ENCODE peak calls at places on chromosomes 7 and 10, in ten cellular contexts. One of them, this sample, is unnamed.

GRCh38 chr10:95196053-95196452 is 2.0 kb downstream of the ACSM6 start:
- DNase-seq in fibroblast of lung: peak
- DNase-seq in dorsolateral prefrontal cortex: peak
- DNase-seq in colonic mucosa: no peak
- DNase-seq in endothelial cell of umbilical vein: no peak
- DNase-seq in astrocyte: peak
- DNase-seq in CD4-positive, CD25-positive, alpha-beta regulatory T cell: no peak
- DNase-seq in DND-41: no peak
- DNase-seq in GM23248: no peak
- DNase-seq in GM23338: peak
- DNase-seq in this sample: peak

GRCh38 chr7:37446371-37446770 is 2.3 kb downstream of the ELMO1 start:
- DNase-seq in fibroblast of lung: no peak
- DNase-seq in dorsolateral prefrontal cortex: no peak
- DNase-seq in colonic mucosa: no peak
- DNase-seq in endothelial cell of umbilical vein: no peak
- DNase-seq in astrocyte: no peak
- DNase-seq in CD4-positive, CD25-positive, alpha-beta regulatory T cell: no peak
- DNase-seq in DND-41: no peak
- DNase-seq in GM23248: no peak
- DNase-seq in GM23338: no peak
- DNase-seq in this sample: no peak

GRCh38 chr7:525740-526139 is 6.1 kb upstream of the PDGFA start:
- DNase-seq in fibroblast of lung: peak
- DNase-seq in dorsolateral prefrontal cortex: peak
- DNase-seq in colonic mucosa: no peak
- DNase-seq in endothelial cell of umbilical vein: no peak
- DNase-seq in astrocyte: no peak
- DNase-seq in CD4-positive, CD25-positive, alpha-beta regulatory T cell: no peak
- DNase-seq in DND-41: no peak
- DNase-seq in GM23248: peak
- DNase-seq in GM23338: no peak
- DNase-seq in this sample: no peak

GRCh38 chr7:127933116-127933515 is 98.1 kb downstream of the LRRC4 start:
- DNase-seq in fibroblast of lung: peak
- DNase-seq in dorsolateral prefrontal cortex: no peak
- DNase-seq in colonic mucosa: no peak
- DNase-seq in endothelial cell of umbilical vein: no peak
- DNase-seq in astrocyte: peak
- DNase-seq in CD4-positive, CD25-positive, alpha-beta regulatory T cell: no peak
- DNase-seq in DND-41: no peak
- DNase-seq in GM23248: peak
- DNase-seq in GM23338: no peak
- DNase-seq in this sample: no peak

GRCh38 chr7:1555046-1555812 is 776 bp downstream of the TMEM184A start:
- DNase-seq in fibroblast of lung: peak
- DNase-seq in dorsolateral prefrontal cortex: no peak
- DNase-seq in colonic mucosa: peak
- DNase-seq in endothelial cell of umbilical vein: peak
- DNase-seq in astrocyte: peak
- DNase-seq in CD4-positive, CD25-positive, alpha-beta regulatory T cell: no peak
- DNase-seq in DND-41: no peak
- DNase-seq in GM23248: peak
- DNase-seq in GM23338: peak
- DNase-seq in this sample: no peak

GRCh38 chr7:28125381-28126046 is 55.1 kb downstream of the JAZF1 start:
- DNase-seq in fibroblast of lung: peak
- DNase-seq in dorsolateral prefrontal cortex: no peak
- DNase-seq in colonic mucosa: no peak
- DNase-seq in endothelial cell of umbilical vein: no peak
- DNase-seq in astrocyte: peak
- DNase-seq in CD4-positive, CD25-positive, alpha-beta regulatory T cell: no peak
- DNase-seq in DND-41: no peak
- DNase-seq in GM23248: peak
- DNase-seq in GM23338: peak
- DNase-seq in this sample: no peak

GRCh38 chr10:70052462-70053211 is at the start of gene MACROH2A2:
- DNase-seq in fibroblast of lung: peak
- DNase-seq in dorsolateral prefrontal cortex: peak
- DNase-seq in colonic mucosa: peak
- DNase-seq in endothelial cell of umbilical vein: peak
- DNase-seq in astrocyte: peak
- DNase-seq in CD4-positive, CD25-positive, alpha-beta regulatory T cell: no peak
- DNase-seq in DND-41: no peak
- DNase-seq in GM23248: peak
- DNase-seq in GM23338: peak
- DNase-seq in this sample: peak

GRCh38 chr7:98555403-98555802 is 61.7 kb upstream of the NPTX2 start:
- DNase-seq in fibroblast of lung: no peak
- DNase-seq in dorsolateral prefrontal cortex: peak
- DNase-seq in colonic mucosa: peak
- DNase-seq in endothelial cell of umbilical vein: no peak
- DNase-seq in astrocyte: no peak
- DNase-seq in CD4-positive, CD25-positive, alpha-beta regulatory T cell: no peak
- DNase-seq in DND-41: no peak
- DNase-seq in GM23248: no peak
- DNase-seq in GM23338: no peak
- DNase-seq in this sample: no peak

GRCh38 chr10:8033812-8034665 is 20.4 kb upstream of the GATA3 start:
- DNase-seq in fibroblast of lung: no peak
- DNase-seq in dorsolateral prefrontal cortex: no peak
- DNase-seq in colonic mucosa: no peak
- DNase-seq in endothelial cell of umbilical vein: no peak
- DNase-seq in astrocyte: no peak
- DNase-seq in CD4-positive, CD25-positive, alpha-beta regulatory T cell: no peak
- DNase-seq in DND-41: no peak
- DNase-seq in GM23248: no peak
- DNase-seq in GM23338: peak
- DNase-seq in this sample: no peak

GRCh38 chr10:32140403-32140802 is 84.2 kb upstream of the KIF5B start:
- DNase-seq in fibroblast of lung: no peak
- DNase-seq in dorsolateral prefrontal cortex: no peak
- DNase-seq in colonic mucosa: no peak
- DNase-seq in endothelial cell of umbilical vein: no peak
- DNase-seq in astrocyte: no peak
- DNase-seq in CD4-positive, CD25-positive, alpha-beta regulatory T cell: no peak
- DNase-seq in DND-41: no peak
- DNase-seq in GM23248: no peak
- DNase-seq in GM23338: peak
- DNase-seq in this sample: no peak

GRCh38 chr10:21170216-21170615 is 273.1 kb upstream of the NEBL start:
- DNase-seq in fibroblast of lung: no peak
- DNase-seq in dorsolateral prefrontal cortex: no peak
- DNase-seq in colonic mucosa: peak
- DNase-seq in endothelial cell of umbilical vein: no peak
- DNase-seq in astrocyte: no peak
- DNase-seq in CD4-positive, CD25-positive, alpha-beta regulatory T cell: no peak
- DNase-seq in DND-41: no peak
- DNase-seq in GM23248: no peak
- DNase-seq in GM23338: no peak
- DNase-seq in this sample: no peak

GRCh38 chr10:132363921-132364593 is 32.1 kb downstream of the LRRC27 start:
- DNase-seq in fibroblast of lung: peak
- DNase-seq in dorsolateral prefrontal cortex: peak
- DNase-seq in colonic mucosa: no peak
- DNase-seq in endothelial cell of umbilical vein: peak
- DNase-seq in astrocyte: peak
- DNase-seq in CD4-positive, CD25-positive, alpha-beta regulatory T cell: peak
- DNase-seq in DND-41: no peak
- DNase-seq in GM23248: peak
- DNase-seq in GM23338: no peak
- DNase-seq in this sample: no peak

GRCh38 chr7:29469984-29470557 is 93.6 kb upstream of the PRR15 start:
- DNase-seq in fibroblast of lung: no peak
- DNase-seq in dorsolateral prefrontal cortex: no peak
- DNase-seq in colonic mucosa: peak
- DNase-seq in endothelial cell of umbilical vein: no peak
- DNase-seq in astrocyte: no peak
- DNase-seq in CD4-positive, CD25-positive, alpha-beta regulatory T cell: no peak
- DNase-seq in DND-41: no peak
- DNase-seq in GM23248: no peak
- DNase-seq in GM23338: no peak
- DNase-seq in this sample: no peak

DNA sequence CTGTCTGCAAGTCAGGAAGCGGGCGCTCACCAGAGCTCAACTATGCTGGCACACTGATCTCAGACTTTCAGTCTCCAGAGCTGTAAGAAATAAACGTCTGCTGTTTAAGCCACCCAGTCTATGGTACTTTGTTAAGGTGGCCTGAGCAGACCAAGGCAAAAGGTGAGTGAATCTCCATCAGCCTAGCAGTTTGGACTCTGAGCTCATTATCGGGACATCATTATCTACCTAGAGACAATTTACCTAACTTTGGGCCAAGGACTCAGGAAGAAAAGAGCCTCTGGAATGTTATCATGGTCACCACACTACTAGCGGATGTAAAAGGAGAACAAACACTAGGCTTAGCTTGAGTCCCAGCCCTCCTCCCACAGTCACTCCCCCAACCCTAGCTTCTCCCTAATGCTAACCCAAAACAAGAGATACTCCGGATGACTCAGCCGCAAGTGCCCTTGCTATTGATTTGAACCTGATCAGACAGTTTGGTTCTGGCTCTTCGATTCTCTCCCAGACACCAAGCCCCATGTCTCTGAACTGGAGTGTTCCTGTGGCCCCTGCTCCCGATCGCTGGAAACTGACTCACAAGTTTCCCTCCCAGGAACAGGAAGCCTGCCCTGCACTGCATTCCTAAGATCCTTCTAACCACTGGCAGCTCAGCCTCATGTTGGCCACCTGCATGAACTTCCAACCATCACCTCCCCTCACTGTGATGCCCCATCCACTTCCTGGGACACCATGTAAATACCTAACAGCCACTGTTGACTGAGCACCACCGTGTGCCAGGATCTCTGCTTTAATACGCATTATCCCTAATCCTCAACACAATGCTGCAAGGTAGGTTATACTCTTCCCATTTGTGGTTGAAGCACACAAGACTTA is 34.5 kb downstream of the CREB3L2 start:
- DNase-seq in fibroblast of lung: peak
- DNase-seq in dorsolateral prefrontal cortex: no peak
- DNase-seq in colonic mucosa: no peak
- DNase-seq in endothelial cell of umbilical vein: peak
- DNase-seq in astrocyte: peak
- DNase-seq in CD4-positive, CD25-positive, alpha-beta regulatory T cell: no peak
- DNase-seq in DND-41: no peak
- DNase-seq in GM23248: peak
- DNase-seq in GM23338: peak
- DNase-seq in this sample: no peak
- H3K27ac ChIP-seq in fibroblast of lung: peak
- H3K27ac ChIP-seq in dorsolateral prefrontal cortex: no peak
- H3K27ac ChIP-seq in colonic mucosa: no peak
- H3K27ac ChIP-seq in endothelial cell of umbilical vein: peak
- H3K27ac ChIP-seq in astrocyte: peak
- H3K27ac ChIP-seq in CD4-positive, CD25-positive, alpha-beta regulatory T cell: no peak
- H3K27ac ChIP-seq in DND-41: no peak
- H3K27ac ChIP-seq in GM23248: peak
- H3K27ac ChIP-seq in GM23338: peak
- H3K27ac ChIP-seq in this sample: no peak

GRCh38 chr7:33959676-33960075 is 54.3 kb downstream of the BMPER start:
- DNase-seq in fibroblast of lung: no peak
- DNase-seq in dorsolateral prefrontal cortex: no peak
- DNase-seq in colonic mucosa: no peak
- DNase-seq in endothelial cell of umbilical vein: no peak
- DNase-seq in astrocyte: no peak
- DNase-seq in CD4-positive, CD25-positive, alpha-beta regulatory T cell: no peak
- DNase-seq in DND-41: no peak
- DNase-seq in GM23248: peak
- DNase-seq in GM23338: no peak
- DNase-seq in this sample: no peak
- H3K27ac ChIP-seq in fibroblast of lung: no peak
- H3K27ac ChIP-seq in dorsolateral prefrontal cortex: no peak
- H3K27ac ChIP-seq in colonic mucosa: no peak
- H3K27ac ChIP-seq in endothelial cell of umbilical vein: no peak
- H3K27ac ChIP-seq in astrocyte: no peak
- H3K27ac ChIP-seq in CD4-positive, CD25-positive, alpha-beta regulatory T cell: no peak
- H3K27ac ChIP-seq in DND-41: no peak
- H3K27ac ChIP-seq in GM23248: no peak
- H3K27ac ChIP-seq in GM23338: no peak
- H3K27ac ChIP-seq in this sample: no peak

GRCh38 chr10:34102917-34103506 is 712.1 kb downstream of the PARD3 start:
- DNase-seq in fibroblast of lung: no peak
- DNase-seq in dorsolateral prefrontal cortex: no peak
- DNase-seq in colonic mucosa: no peak
- DNase-seq in endothelial cell of umbilical vein: no peak
- DNase-seq in astrocyte: no peak
- DNase-seq in CD4-positive, CD25-positive, alpha-beta regulatory T cell: no peak
- DNase-seq in DND-41: no peak
- DNase-seq in GM23248: peak
- DNase-seq in GM23338: no peak
- DNase-seq in this sample: no peak
- H3K27ac ChIP-seq in fibroblast of lung: peak
- H3K27ac ChIP-seq in dorsolateral prefrontal cortex: no peak
- H3K27ac ChIP-seq in colonic mucosa: peak
- H3K27ac ChIP-seq in endothelial cell of umbilical vein: no peak
- H3K27ac ChIP-seq in astrocyte: no peak
- H3K27ac ChIP-seq in CD4-positive, CD25-positive, alpha-beta regulatory T cell: no peak
- H3K27ac ChIP-seq in DND-41: no peak
- H3K27ac ChIP-seq in GM23248: peak
- H3K27ac ChIP-seq in GM23338: no peak
- H3K27ac ChIP-seq in this sample: no peak

GRCh38 chr7:50227623-50228618 is 76.6 kb upstream of the IKZF1 start:
- DNase-seq in fibroblast of lung: no peak
- DNase-seq in dorsolateral prefrontal cortex: no peak
- DNase-seq in colonic mucosa: no peak
- DNase-seq in endothelial cell of umbilical vein: no peak
- DNase-seq in astrocyte: no peak
- DNase-seq in CD4-positive, CD25-positive, alpha-beta regulatory T cell: peak
- DNase-seq in DND-41: no peak
- DNase-seq in GM23248: no peak
- DNase-seq in GM23338: no peak
- DNase-seq in this sample: no peak

GRCh38 chr7:50221028-50221427 is 83.5 kb upstream of the IKZF1 start:
- DNase-seq in fibroblast of lung: no peak
- DNase-seq in dorsolateral prefrontal cortex: no peak
- DNase-seq in colonic mucosa: no peak
- DNase-seq in endothelial cell of umbilical vein: no peak
- DNase-seq in astrocyte: no peak
- DNase-seq in CD4-positive, CD25-positive, alpha-beta regulatory T cell: no peak
- DNase-seq in DND-41: no peak
- DNase-seq in GM23248: no peak
- DNase-seq in GM23338: no peak
- DNase-seq in this sample: no peak

GRCh38 chr7:50226669-50227068 is 77.8 kb upstream of the IKZF1 start:
- DNase-seq in fibroblast of lung: no peak
- DNase-seq in dorsolateral prefrontal cortex: no peak
- DNase-seq in colonic mucosa: no peak
- DNase-seq in endothelial cell of umbilical vein: no peak
- DNase-seq in astrocyte: no peak
- DNase-seq in CD4-positive, CD25-positive, alpha-beta regulatory T cell: no peak
- DNase-seq in DND-41: no peak
- DNase-seq in GM23248: no peak
- DNase-seq in GM23338: no peak
- DNase-seq in this sample: no peak

GRCh38 chr7:50229964-50230363 is 74.6 kb upstream of the IKZF1 start:
- DNase-seq in fibroblast of lung: no peak
- DNase-seq in dorsolateral prefrontal cortex: no peak
- DNase-seq in colonic mucosa: no peak
- DNase-seq in endothelial cell of umbilical vein: no peak
- DNase-seq in astrocyte: no peak
- DNase-seq in CD4-positive, CD25-positive, alpha-beta regulatory T cell: peak
- DNase-seq in DND-41: no peak
- DNase-seq in GM23248: no peak
- DNase-seq in GM23338: peak
- DNase-seq in this sample: no peak

GRCh38 chr7:50226139-50226538 is 78.4 kb upstream of the IKZF1 start:
- DNase-seq in fibroblast of lung: no peak
- DNase-seq in dorsolateral prefrontal cortex: no peak
- DNase-seq in colonic mucosa: no peak
- DNase-seq in endothelial cell of umbilical vein: no peak
- DNase-seq in astrocyte: no peak
- DNase-seq in CD4-positive, CD25-positive, alpha-beta regulatory T cell: no peak
- DNase-seq in DND-41: no peak
- DNase-seq in GM23248: no peak
- DNase-seq in GM23338: no peak
- DNase-seq in this sample: no peak
- H3K27ac ChIP-seq in fibroblast of lung: no peak
- H3K27ac ChIP-seq in dorsolateral prefrontal cortex: no peak
- H3K27ac ChIP-seq in colonic mucosa: no peak
- H3K27ac ChIP-seq in endothelial cell of umbilical vein: no peak
- H3K27ac ChIP-seq in astrocyte: no peak
- H3K27ac ChIP-seq in CD4-positive, CD25-positive, alpha-beta regulatory T cell: no peak
- H3K27ac ChIP-seq in DND-41: no peak
- H3K27ac ChIP-seq in GM23248: no peak
- H3K27ac ChIP-seq in GM23338: no peak
- H3K27ac ChIP-seq in this sample: no peak